ENCODE peak calls at places on chromosome 2, in seven cellular contexts. S, N, X, B, H, D and W are unnamed samples.

GRCh38 chr2:61763605-61764034 is 90.2 kb downstream of the FAM161A start:
- DNase-seq in S (no peak), N (no peak), X (peak), B (no peak), H (peak), D (peak), W (peak)

GRCh38 chr2:196967126-196967525 is 40.6 kb upstream of the PGAP1 start:
- DNase-seq in S (no peak), N (no peak), X (no peak), B (no peak), H (peak), D (no peak), W (no peak)

GRCh38 chr2:80854831-80855230 is 550.3 kb upstream of the LRRTM1 start:
- DNase-seq in S (no peak), N (no peak), X (no peak), B (no peak), H (no peak), D (no peak), W (no peak)

GRCh38 chr2:100822587-100823248 is 2.8 kb downstream of the NPAS2 start:
- DNase-seq in S (no peak), N (no peak), X (no peak), B (no peak), H (peak), D (no peak), W (no peak)

GRCh38 chr2:198697218-198697617 is 760.5 kb downstream of the SATB2 start:
- DNase-seq in S (no peak), N (no peak), X (no peak), B (no peak), H (no peak), D (no peak), W (no peak)

GRCh38 chr2:157692768-157693167 is 64.1 kb upstream of the ACVR1C start:
- DNase-seq in S (no peak), N (no peak), X (peak), B (no peak), H (peak), D (no peak), W (no peak)

GRCh38 chr2:229835601-229836283 is 86.1 kb downstream of the TRIP12 start:
- DNase-seq in S (no peak), N (no peak), X (no peak), B (no peak), H (no peak), D (no peak), W (no peak)

GRCh38 chr2:64141711-64142405 is 2.4 kb downstream of the PELI1 start:
- DNase-seq in S (no peak), N (no peak), X (no peak), B (no peak), H (no peak), D (no peak), W (no peak)

GRCh38 chr2:135829420-135829983 is 7.5 kb downstream of the LCT start:
- DNase-seq in S (no peak), N (no peak), X (no peak), B (no peak), H (no peak), D (no peak), W (no peak)

GRCh38 chr2:208142925-208143799 is 2.8 kb downstream of the CRYGB start:
- DNase-seq in S (no peak), N (no peak), X (no peak), B (no peak), H (no peak), D (no peak), W (no peak)

GRCh38 chr2:111176867-111177266 is 56.2 kb downstream of the BCL2L11 start:
- DNase-seq in S (no peak), N (no peak), X (no peak), B (no peak), H (no peak), D (peak), W (no peak)

GRCh38 chr2:222842517-222843174 is 18.2 kb upstream of the ACSL3 start:
- DNase-seq in S (no peak), N (no peak), X (no peak), B (no peak), H (no peak), D (peak), W (no peak)

GRCh38 chr2:162710282-162710891 is 128.2 kb downstream of the KCNH7 start:
- DNase-seq in S (no peak), N (no peak), X (no peak), B (no peak), H (no peak), D (no peak), W (no peak)

GRCh38 chr2:36362291-36362690 is 6.7 kb downstream of the CRIM1 start:
- DNase-seq in S (no peak), N (no peak), X (no peak), B (no peak), H (peak), D (no peak), W (no peak)

GRCh38 chr2:224211821-224212220 is 172.7 kb upstream of the SERPINE2 start:
- DNase-seq in S (no peak), N (no peak), X (no peak), B (no peak), H (no peak), D (no peak), W (no peak)

GRCh38 chr2:60136913-60137312 is 416.5 kb downstream of the BCL11A start:
- DNase-seq in S (no peak), N (no peak), X (no peak), B (no peak), H (no peak), D (no peak), W (no peak)

GRCh38 chr2:103219398-103219797 is 457.6 kb downstream of the TMEM182 start:
- DNase-seq in S (no peak), N (no peak), X (no peak), B (no peak), H (no peak), D (no peak), W (no peak)

GRCh38 chr2:151560289-151560688 is 150.6 kb downstream of the RIF1 start:
- DNase-seq in S (no peak), N (no peak), X (no peak), B (no peak), H (peak), D (no peak), W (no peak)

GRCh38 chr2:105674406-105674805 is 70.3 kb upstream of the NCK2 start:
- DNase-seq in S (no peak), N (no peak), X (no peak), B (peak), H (no peak), D (no peak), W (peak)

GRCh38 chr2:125259441-125259840 is 1234.4 kb downstream of the CNTNAP5 start:
- DNase-seq in S (no peak), N (no peak), X (no peak), B (no peak), H (no peak), D (no peak), W (no peak)

GRCh38 chr2:85662899-85663683 is 4.9 kb downstream of the SFTPB start:
- DNase-seq in S (no peak), N (no peak), X (peak), B (no peak), H (peak), D (no peak), W (peak)

GRCh38 chr2:40760071-40760666 is 308.3 kb upstream of the SLC8A1 start:
- DNase-seq in S (no peak), N (no peak), X (no peak), B (peak), H (peak), D (peak), W (peak)

GRCh38 chr2:144583741-144584453 is 64.0 kb upstream of the ZEB2 start:
- DNase-seq in S (no peak), N (no peak), X (no peak), B (no peak), H (peak), D (no peak), W (no peak)

GRCh38 chr2:953975-954686 is 3.5 kb downstream of the SNTG2 start:
- DNase-seq in S (no peak), N (no peak), X (no peak), B (no peak), H (peak), D (no peak), W (no peak)

GRCh38 chr2:10174173-10174572 is 51.6 kb downstream of the RRM2 start:
- DNase-seq in S (no peak), N (no peak), X (no peak), B (no peak), H (no peak), D (no peak), W (no peak)

GRCh38 chr2:26316041-26316440 is 29.9 kb upstream of the SELENOI start:
- DNase-seq in S (no peak), N (no peak), X (no peak), B (no peak), H (peak), D (peak), W (no peak)

GRCh38 chr2:49050265-49050664 is 104.0 kb downstream of the FSHR start:
- DNase-seq in S (no peak), N (no peak), X (no peak), B (no peak), H (no peak), D (no peak), W (no peak)

GRCh38 chr2:224749136-224749535 is 33.0 kb upstream of the CCDC195 start:
- DNase-seq in S (no peak), N (no peak), X (no peak), B (no peak), H (no peak), D (no peak), W (no peak)

GRCh38 chr2:111664451-111664850 is 219.5 kb downstream of the ANAPC1 start:
- DNase-seq in S (no peak), N (no peak), X (no peak), B (peak), H (no peak), D (no peak), W (no peak)

GRCh38 chr2:119461811-119462210 is 30.2 kb downstream of the TMEM37 start:
- DNase-seq in S (no peak), N (no peak), X (no peak), B (no peak), H (no peak), D (no peak), W (no peak)

GRCh38 chr2:72937356-72937669 is 20.0 kb downstream of the EMX1 start:
- DNase-seq in S (no peak), N (no peak), X (peak), B (no peak), H (peak), D (no peak), W (no peak)